ENCODE peak calls at places on chromosomes 11 and 22, in four cellular contexts. U is AG10803, Q is left kidney, N is RWPE1. B is an unnamed sample.

GRCh38 chr11:31940396-31941037 is 129.4 kb upstream of the PAX6 start:
- DNase-seq in U (peak), N (no peak), Q (no peak), B (no peak)

GRCh38 chr11:3207530-3208189 is 11.0 kb downstream of the MRGPRG start:
- DNase-seq in N (no peak), U (no peak), Q (no peak), B (no peak)

GRCh38 chr11:118615282-118615979 is 8.0 kb downstream of the PHLDB1 start:
- DNase-seq in U (no peak), N (no peak), Q (peak), B (no peak)

GRCh38 chr11:76657139-76657823 is 13.3 kb downstream of the LRRC32 start:
- DNase-seq in U (no peak), Q (no peak), N (no peak), B (no peak)

GRCh38 chr11:117045956-117046355 is 52.3 kb downstream of the SIK3 start:
- DNase-seq in Q (no peak), U (peak), N (no peak), B (no peak)

GRCh38 chr11:61972112-61972795 is 4.8 kb upstream of the FTH1 start:
- DNase-seq in N (no peak), Q (peak), U (peak), B (no peak)

GRCh38 chr11:68430801-68431200 is 29.8 kb upstream of the PPP6R3 start:
- DNase-seq in N (peak), Q (no peak), U (no peak), B (no peak)

GRCh38 chr11:2466869-2467694 is 22.3 kb downstream of the KCNQ1 start:
- DNase-seq in N (no peak), U (no peak), Q (no peak), B (no peak)

GRCh38 chr11:70556884-70557741 is 158.8 kb downstream of the CTTN start:
- DNase-seq in N (no peak), Q (no peak), U (peak), B (no peak)

GRCh38 chr11:130003717-130004001 is 1.0 kb upstream of the PRDM10 start:
- DNase-seq in U (no peak), N (no peak), Q (no peak), B (no peak)

GRCh38 chr11:129320485-129320884 is 55.2 kb upstream of the BARX2 start:
- DNase-seq in U (no peak), N (no peak), Q (no peak), B (no peak)

GRCh38 chr11:12599408-12600143 is 74.6 kb upstream of the TEAD1 start:
- DNase-seq in N (peak), Q (peak), U (no peak), B (no peak)

GRCh38 chr11:1765871-1766718 is 2.4 kb upstream of the CTSD start:
- DNase-seq in N (no peak), U (no peak), Q (no peak), B (no peak)

GRCh38 chr11:22787565-22788162 is 41.9 kb downstream of the SVIP start:
- DNase-seq in U (peak), Q (peak), N (peak), B (no peak)

GRCh38 chr22:29971607-29972006 is 88.6 kb downstream of the MTMR3 start:
- DNase-seq in Q (no peak), U (no peak), N (no peak), B (no peak)

GRCh38 chr22:18104566-18104965 is 6.0 kb upstream of the TUBA8 start:
- DNase-seq in Q (no peak), U (peak), N (no peak), B (no peak)

GRCh38 chr22:17931400-17931825 is 92.9 kb downstream of the MICAL3 start:
- DNase-seq in N (no peak), U (peak), Q (no peak), B (no peak)

GRCh38 chr11:77204792-77205466 is 76.9 kb downstream of the MYO7A start:
- DNase-seq in Q (no peak), N (no peak), U (no peak), B (no peak)

GRCh38 chr11:3218483-3219280 is at the start of gene MRGPRG:
- DNase-seq in U (no peak), Q (no peak), N (no peak), B (no peak)

GRCh38 chr11:61499816-61500491 is 8.6 kb upstream of the LRRC10B start:
- DNase-seq in Q (no peak), U (no peak), N (no peak), B (no peak)

GRCh38 chr11:110883266-110883665 is 171.0 kb upstream of the ARHGAP20 start:
- DNase-seq in Q (peak), U (peak), N (no peak), B (no peak)

GRCh38 chr11:32566527-32566926 is 17.1 kb upstream of the EIF3M start:
- DNase-seq in N (no peak), Q (no peak), U (no peak), B (no peak)

GRCh38 chr11:106770489-106771100 is 247.7 kb downstream of the GUCY1A2 start:
- DNase-seq in Q (no peak), U (peak), N (no peak), B (no peak)

GRCh38 chr22:22449819-22450218 is 58.7 kb downstream of the ZNF280B start:
- DNase-seq in U (no peak), N (no peak), Q (no peak), B (no peak)

GRCh38 chr11:120128392-120129172 is 9.3 kb downstream of the TRIM29 start:
- DNase-seq in N (peak), U (peak), Q (peak), B (no peak)

GRCh38 chr11:62245271-62245753 is 3.3 kb downstream of the SCGB1D2 start:
- DNase-seq in N (peak), U (peak), Q (peak), B (no peak)

GRCh38 chr11:59219836-59220235 is 7.1 kb upstream of the MPEG1 start:
- DNase-seq in U (no peak), N (no peak), Q (no peak), B (no peak)

GRCh38 chr22:17159504-17159951 is 451 bp upstream of the HDHD5 start:
- DNase-seq in U (peak), N (peak), Q (peak), B (no peak)